ENCODE peak calls at places on chromosomes 5 and 9, in seven cellular contexts. G, U, I, L, F, R and O are unnamed samples. For H3K36me3 and H3K27me3, the result is how much of the 10 kb centered on the place peaks cover.

GRCh38 chr5:151141535-151141934 is 16.0 kb downstream of the ANXA6 start:
- DNase-seq in F (no peak), I (no peak), G (peak), U (no peak), R (no peak), L (no peak), O (no peak)

GRCh38 chr9:108534741-108535140 is 321.0 kb downstream of the ACTL7B start:
- DNase-seq in U (no peak), R (peak), L (no peak), F (peak), G (peak), I (peak), O (peak)

GRCh38 chr9:89226076-89226475 is 47.5 kb upstream of the SHC3 start:
- DNase-seq in G (peak), L (no peak), R (no peak), U (peak), I (peak), F (no peak), O (no peak)

GRCh38 chr5:95713960-95714710 is 17.0 kb upstream of the RHOBTB3 start:
- DNase-seq in G (peak), F (no peak), I (no peak), L (no peak), U (no peak), R (no peak), O (no peak)

GRCh38 chr9:136754626-136755284 is 3.3 kb downstream of the LCN8 start:
- DNase-seq in L (no peak), G (no peak), R (no peak), F (no peak), U (no peak), I (no peak), O (no peak)

GRCh38 chr5:1763548-1763911 is 36.1 kb downstream of the MRPL36 start:
- DNase-seq in R (peak), G (peak), F (peak), I (peak), L (no peak), U (peak), O (peak)

GRCh38 chr9:6575324-6575758 is 70.2 kb downstream of the GLDC start:
- DNase-seq in F (no peak), G (no peak), L (no peak), U (no peak), R (no peak), I (no peak), O (no peak)

GRCh38 chr5:39420482-39421145 is 4.2 kb downstream of the DAB2 start:
- DNase-seq in G (peak), I (peak), U (no peak), F (no peak), R (peak), L (no peak), O (peak)

GRCh38 chr5:40689442-40689841 is 9.7 kb downstream of the PTGER4 start:
- DNase-seq in R (peak), L (no peak), U (no peak), F (peak), G (peak), I (peak), O (peak)

GRCh38 chr9:14380061-14380836 is 66.3 kb upstream of the NFIB start:
- DNase-seq in L (no peak), R (no peak), F (no peak), U (no peak), G (no peak), I (no peak), O (no peak)

GRCh38 chr5:158154226-158155005 is 295.5 kb upstream of the CLINT1 start:
- DNase-seq in I (peak), F (no peak), U (no peak), G (peak), L (no peak), R (peak), O (peak)

DNA sequence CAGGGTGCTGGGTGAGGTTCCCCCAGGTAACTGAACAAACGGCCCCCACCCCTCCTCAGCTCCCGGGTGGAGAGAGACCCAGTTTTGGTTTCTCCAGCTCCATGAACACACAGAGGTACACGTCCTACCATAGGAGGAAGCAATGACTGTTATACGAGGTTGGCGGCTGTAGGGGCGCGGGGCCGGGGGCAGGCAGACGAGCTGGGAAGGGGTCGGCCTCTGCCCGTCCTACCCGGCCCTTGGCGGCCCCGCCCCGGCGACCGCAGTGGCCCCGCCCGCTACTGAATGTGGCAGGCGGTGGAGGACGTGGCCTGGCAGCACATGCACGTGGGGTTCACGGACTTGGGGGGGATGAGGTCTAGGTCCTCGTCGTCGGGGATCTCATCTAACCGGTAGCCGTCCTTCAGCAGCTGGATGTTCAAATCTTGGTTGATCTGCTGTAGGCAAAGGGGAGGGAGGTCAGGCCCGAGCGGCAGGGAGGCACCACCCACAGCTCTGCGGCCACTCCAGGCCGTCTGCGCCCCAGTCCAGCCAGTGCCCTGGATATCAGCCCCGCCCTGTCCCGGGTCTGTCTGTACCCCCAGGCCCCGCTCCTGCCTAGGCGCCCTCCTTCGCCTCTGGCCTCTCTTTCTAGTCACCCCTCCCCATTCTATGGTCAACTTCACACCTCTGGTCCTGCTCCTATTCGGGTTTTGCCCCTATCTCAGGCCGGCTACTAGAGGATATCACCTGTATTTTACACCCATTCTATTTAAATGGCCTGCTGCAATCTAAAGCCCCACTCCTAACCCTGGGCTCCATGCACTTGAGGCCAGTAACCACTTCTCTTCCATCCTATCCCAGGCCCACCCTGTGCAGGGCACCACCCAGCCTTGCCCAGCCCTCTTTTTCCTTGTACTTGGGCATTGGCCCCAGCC is 24.2 kb upstream of the MYORG start:
- DNase-seq in L (no peak), F (no peak), I (no peak), U (no peak), G (no peak), R (no peak), O (no peak)
- H3K36me3 ChIP-seq in L (under half), F (under half), I (under half), U (half or more), G (half or more), R (under half), O (under half)

DNA sequence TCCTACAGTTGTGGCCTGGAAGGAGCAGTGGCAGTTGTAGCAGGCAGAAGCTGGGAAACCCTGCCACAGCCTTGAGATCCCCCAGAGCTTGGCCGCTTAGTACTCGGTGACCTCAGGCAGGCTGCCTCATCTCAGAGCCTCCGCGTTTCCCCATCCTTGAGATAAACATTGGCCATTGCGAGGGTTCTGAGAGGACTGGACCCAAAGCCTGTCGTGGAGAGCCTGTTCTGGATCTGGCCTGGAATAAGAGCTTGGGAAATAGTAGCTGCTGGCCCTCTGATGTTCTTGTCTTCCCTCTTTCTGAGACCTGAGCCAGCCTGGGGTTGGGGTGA is 1.3 kb downstream of the MIGA2 start:
- DNase-seq in U (no peak), G (no peak), L (no peak), R (no peak), I (no peak), F (no peak), O (no peak)
- H3K4me3 ChIP-seq in U (peak), G (peak), L (peak), R (peak), I (peak), F (peak), O (no peak)

GRCh38 chr9:34587271-34587670 is 2.3 kb downstream of the CNTFR start:
- DNase-seq in F (no peak), U (no peak), R (no peak), I (no peak), L (no peak), G (no peak), O (no peak)
- H3K27me3 ChIP-seq in F (half or more), U (half or more), R (under half), I (half or more), L (under half), G (under half), O (under half)

DNA sequence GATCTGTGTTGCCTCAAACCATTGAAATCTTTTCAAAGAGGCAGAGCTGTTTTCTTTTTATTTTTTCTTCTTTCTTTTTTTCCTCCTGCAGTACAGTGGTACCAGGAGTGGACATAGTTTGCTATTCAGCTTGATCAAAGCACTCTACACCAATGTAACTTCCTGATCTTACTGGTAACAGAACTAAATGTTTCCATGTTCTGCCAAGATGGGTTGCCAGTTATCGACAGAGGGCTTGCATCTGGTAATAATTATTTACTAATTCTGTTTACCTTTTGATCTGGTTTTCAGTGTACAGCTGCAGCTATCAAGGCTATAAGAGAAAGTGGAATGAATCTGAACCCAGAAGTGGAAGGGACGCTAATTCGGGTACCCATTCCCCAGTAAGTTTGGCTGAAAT is 26.8 kb downstream of the MRRF start:
- DNase-seq in R (no peak), L (no peak), G (no peak), F (no peak), U (no peak), I (no peak), O (no peak)
- H3K36me3 ChIP-seq in R (under half), L (under half), G (half or more), F (under half), U (half or more), I (under half), O (half or more)

GRCh38 chr5:17218353-17219005 is 1.0 kb downstream of the BASP1 start:
- DNase-seq in F (no peak), U (peak), R (peak), I (peak), G (peak), L (no peak), O (peak)
- H3K4me3 ChIP-seq in F (no peak), U (peak), R (peak), I (peak), G (peak), L (peak), O (peak)